ENCODE peak calls at places on chromosomes 11 and 22, in ten cellular contexts. One of them, this sample, is unnamed.
A peak's percentile ranks its signal among the peaks of the same experiment; 100 is the strongest.

GRCh38 chr11:113587318-113587739 is 112.1 kb upstream of the DRD2 start:
- DNase-seq in COR-L47: no peak
- DNase-seq in colonic mucosa: no peak
- DNase-seq in NCI-H446: no peak
- DNase-seq in SK-N-SH: no peak
- DNase-seq in C1 segment of cervical spinal cord: no peak
- DNase-seq in AG09319: no peak
- DNase-seq in ovary: no peak
- DNase-seq in EL: peak; percentile 71
- DNase-seq in fibroblast of the aortic adventitia: no peak
- DNase-seq in this sample: peak; percentile 6

GRCh38 chr11:117824571-117825537 is at the start of gene FXYD2:
- DNase-seq in COR-L47: no peak
- DNase-seq in colonic mucosa: no peak
- DNase-seq in NCI-H446: peak; percentile 39
- DNase-seq in SK-N-SH: no peak
- DNase-seq in C1 segment of cervical spinal cord: no peak
- DNase-seq in AG09319: no peak
- DNase-seq in ovary: peak; percentile 79
- DNase-seq in EL: no peak
- DNase-seq in fibroblast of the aortic adventitia: peak; percentile 14
- DNase-seq in this sample: no peak

GRCh38 chr22:37650463-37651136 is 7.9 kb upstream of the PDXP start:
- DNase-seq in COR-L47: no peak
- DNase-seq in colonic mucosa: no peak
- DNase-seq in NCI-H446: no peak
- DNase-seq in SK-N-SH: no peak
- DNase-seq in C1 segment of cervical spinal cord: no peak
- DNase-seq in AG09319: no peak
- DNase-seq in ovary: no peak
- DNase-seq in EL: no peak
- DNase-seq in fibroblast of the aortic adventitia: no peak
- DNase-seq in this sample: no peak

GRCh38 chr11:36688892-36689291 is 90.9 kb upstream of the RAG2 start:
- DNase-seq in COR-L47: no peak
- DNase-seq in colonic mucosa: no peak
- DNase-seq in NCI-H446: no peak
- DNase-seq in SK-N-SH: no peak
- DNase-seq in C1 segment of cervical spinal cord: no peak
- DNase-seq in AG09319: no peak
- DNase-seq in ovary: no peak
- DNase-seq in EL: no peak
- DNase-seq in fibroblast of the aortic adventitia: no peak
- DNase-seq in this sample: no peak

GRCh38 chr11:61066645-61067044 is 35.6 kb upstream of the CD5 start:
- DNase-seq in COR-L47: no peak
- DNase-seq in colonic mucosa: no peak
- DNase-seq in NCI-H446: no peak
- DNase-seq in SK-N-SH: no peak
- DNase-seq in C1 segment of cervical spinal cord: no peak
- DNase-seq in AG09319: no peak
- DNase-seq in ovary: no peak
- DNase-seq in EL: no peak
- DNase-seq in fibroblast of the aortic adventitia: no peak
- DNase-seq in this sample: no peak

GRCh38 chr11:122175316-122175715 is 59.3 kb upstream of the BLID start:
- DNase-seq in COR-L47: no peak
- DNase-seq in colonic mucosa: no peak
- DNase-seq in NCI-H446: no peak
- DNase-seq in SK-N-SH: no peak
- DNase-seq in C1 segment of cervical spinal cord: no peak
- DNase-seq in AG09319: no peak
- DNase-seq in ovary: no peak
- DNase-seq in EL: peak; percentile 57
- DNase-seq in fibroblast of the aortic adventitia: no peak
- DNase-seq in this sample: no peak

GRCh38 chr22:23291806-23292452 is 111.6 kb downstream of the BCR start:
- DNase-seq in COR-L47: no peak
- DNase-seq in colonic mucosa: no peak
- DNase-seq in NCI-H446: no peak
- DNase-seq in SK-N-SH: no peak
- DNase-seq in C1 segment of cervical spinal cord: no peak
- DNase-seq in AG09319: no peak
- DNase-seq in ovary: no peak
- DNase-seq in EL: no peak
- DNase-seq in fibroblast of the aortic adventitia: no peak
- DNase-seq in this sample: no peak

GRCh38 chr22:34055525-34056200 is 135.4 kb upstream of the LARGE1 start:
- DNase-seq in COR-L47: peak; percentile 35
- DNase-seq in colonic mucosa: no peak
- DNase-seq in NCI-H446: no peak
- DNase-seq in SK-N-SH: peak; percentile 32
- DNase-seq in C1 segment of cervical spinal cord: no peak
- DNase-seq in AG09319: no peak
- DNase-seq in ovary: no peak
- DNase-seq in EL: no peak
- DNase-seq in fibroblast of the aortic adventitia: no peak
- DNase-seq in this sample: no peak

GRCh38 chr11:132942611-132943324 is 589.5 kb downstream of the OPCML start:
- DNase-seq in COR-L47: no peak
- DNase-seq in colonic mucosa: no peak
- DNase-seq in NCI-H446: no peak
- DNase-seq in SK-N-SH: peak; percentile 49
- DNase-seq in C1 segment of cervical spinal cord: no peak
- DNase-seq in AG09319: no peak
- DNase-seq in ovary: no peak
- DNase-seq in EL: no peak
- DNase-seq in fibroblast of the aortic adventitia: no peak
- DNase-seq in this sample: no peak